ENCODE peak calls at places on chromosome 19, in seven cellular contexts. W, I, J, P, T, F and V are unnamed samples.

GRCh38 chr19:1630811-1631210 is 21.6 kb downstream of the TCF3 start:
- DNase-seq in J (no peak), T (no peak), F (no peak), W (no peak), I (no peak), P (no peak), V (no peak)

GRCh38 chr19:2164020-2164988 is 571 bp downstream of the DOT1L start:
- DNase-seq in I (no peak), P (no peak), W (peak; percentile 37), F (no peak), T (no peak), J (peak; percentile 44), V (no peak)

GRCh38 chr19:17035842-17036424 is 9.3 kb upstream of the CPAMD8 start:
- DNase-seq in J (no peak), P (no peak), I (no peak), T (no peak), W (no peak), F (no peak), V (no peak)

GRCh38 chr19:49502866-49503581 is 6.8 kb downstream of the RPS11 start:
- DNase-seq in J (peak; percentile 66), I (peak; percentile 52), T (no peak), P (no peak), F (peak; percentile 78), W (no peak), V (peak; percentile 40)

GRCh38 chr19:36547001-36547732 is 19.1 kb upstream of the ZNF260 start:
- DNase-seq in F (no peak), T (no peak), W (no peak), J (no peak), P (no peak), I (no peak), V (no peak)

GRCh38 chr19:7679017-7679720 is 1.5 kb upstream of the TRAPPC5 start:
- DNase-seq in J (no peak), F (peak; percentile 3), W (no peak), T (peak; percentile 51), P (no peak), I (no peak), V (no peak)

GRCh38 chr19:41958367-41959055 is 610 bp downstream of the RABAC1 start:
- DNase-seq in F (peak; percentile 66), J (peak; percentile 95), W (peak; percentile 97), P (no peak), T (peak; percentile 95), I (peak; percentile 77), V (peak; percentile 37)

GRCh38 chr19:14091086-14091884 is 734 bp upstream of the SAMD1 start:
- DNase-seq in J (peak; percentile 94), F (peak; percentile 89), I (peak; percentile 77), P (no peak), W (peak; percentile 84), T (peak; percentile 92), V (peak; percentile 41)

GRCh38 chr19:2089727-2090053 is 6.4 kb downstream of the MOB3A start:
- DNase-seq in W (no peak), J (no peak), T (no peak), P (no peak), F (no peak), I (no peak), V (no peak)

GRCh38 chr19:12485571-12485970 is 955 bp upstream of the ZNF709 start:
- DNase-seq in F (no peak), J (no peak), P (no peak), I (no peak), W (no peak), T (no peak), V (no peak)

GRCh38 chr19:15550847-15551182 is 42.5 kb downstream of the CYP4F22 start:
- DNase-seq in T (no peak), I (no peak), P (no peak), F (no peak), W (no peak), J (no peak), V (no peak)

GRCh38 chr19:40370997-40371801 is 18.8 kb downstream of the HIPK4 start:
- DNase-seq in F (no peak), J (no peak), T (no peak), I (no peak), W (no peak), P (no peak), V (no peak)

GRCh38 chr19:1718382-1719315 is 34.7 kb upstream of the ONECUT3 start:
- DNase-seq in W (no peak), P (no peak), I (no peak), F (no peak), T (no peak), J (no peak), V (no peak)

GRCh38 chr19:1275260-1275975 is at the start of gene FAM174C:
- DNase-seq in F (peak; percentile 97), W (peak; percentile 96), J (peak; percentile 97), T (peak; percentile 96), I (peak; percentile 89), P (peak; percentile 85), V (peak; percentile 96)

GRCh38 chr19:16462757-16463250 is 9.0 kb downstream of the EPS15L1 start:
- DNase-seq in P (no peak), T (no peak), W (no peak), J (no peak), F (no peak), I (no peak), V (no peak)

GRCh38 chr19:6092329-6093286 is 17.7 kb downstream of the RFX2 start:
- DNase-seq in W (peak; percentile 89), T (peak; percentile 91), F (peak; percentile 39), J (peak; percentile 77), P (no peak), I (peak; percentile 70), V (peak; percentile 71)

GRCh38 chr19:50906217-50906616 is 5.0 kb downstream of the KLK4 start:
- DNase-seq in T (no peak), I (peak; percentile 52), W (peak; percentile 32), F (peak; percentile 14), P (no peak), J (no peak), V (no peak)

GRCh38 chr19:55091126-55091910 is 15.6 kb downstream of the EPS8L1 start:
- DNase-seq in P (no peak), J (no peak), F (no peak), I (no peak), T (no peak), W (no peak), V (no peak)

GRCh38 chr19:41531438-41532311 is 44.3 kb upstream of the CEACAM21 start:
- DNase-seq in P (no peak), I (peak; percentile 52), W (peak; percentile 59), T (peak; percentile 49), J (peak; percentile 87), F (no peak), V (no peak)

GRCh38 chr19:10517361-10517759 is at the start of gene S1PR5:
- DNase-seq in W (no peak), P (peak; percentile 76), F (peak; percentile 36), I (peak; percentile 53), J (peak; percentile 59), T (no peak), V (no peak)

GRCh38 chr19:31718898-31719297 is 369.7 kb upstream of the TSHZ3 start:
- DNase-seq in F (no peak), I (no peak), T (no peak), J (no peak), W (no peak), P (no peak), V (no peak)